ENCODE peak calls at places on chromosomes 13 and 19, in six cellular contexts. M, Y, W, T, U and F are unnamed samples.

GRCh38 chr19:53872762-53873161 is 5.1 kb downstream of the MYADM start:
- DNase-seq in M (no peak), Y (no peak), W (no peak), T (no peak), U (no peak), F (no peak)

GRCh38 chr19:3335431-3336350 is 30.7 kb upstream of the NFIC start:
- DNase-seq in M (peak), Y (peak), W (no peak), T (no peak), U (no peak), F (no peak)

GRCh38 chr13:112187527-112188297 is 120.8 kb downstream of the SOX1 start:
- DNase-seq in M (no peak), Y (no peak), W (no peak), T (no peak), U (no peak), F (no peak)

GRCh38 chr13:89827552-89827951 is 1519.9 kb upstream of the MIR17HG start:
- DNase-seq in M (no peak), Y (no peak), W (no peak), T (no peak), U (no peak), F (peak)

GRCh38 chr19:51018745-51019543 is 565 bp downstream of the KLK10 start:
- DNase-seq in M (peak), Y (no peak), W (no peak), T (no peak), U (no peak), F (no peak)

GRCh38 chr13:31090921-31091624 is 70.6 kb downstream of the HSPH1 start:
- DNase-seq in M (peak), Y (no peak), W (no peak), T (no peak), U (peak), F (peak)

GRCh38 chr13:51154029-51154555 is 43.0 kb upstream of the C13orf42 start:
- DNase-seq in M (peak), Y (no peak), W (no peak), T (no peak), U (peak), F (peak)

GRCh38 chr13:32011971-32012370 is 19.6 kb upstream of the FRY start:
- DNase-seq in M (no peak), Y (no peak), W (no peak), T (no peak), U (no peak), F (no peak)

GRCh38 chr19:54630784-54631183 is 500 bp downstream of the LILRB1 start:
- DNase-seq in M (no peak), Y (no peak), W (no peak), T (no peak), U (no peak), F (no peak)

GRCh38 chr19:54201980-54202379 is 1.3 kb downstream of the RPS9 start:
- DNase-seq in M (peak), Y (no peak), W (no peak), T (no peak), U (no peak), F (peak)

GRCh38 chr13:88656751-88657150 is 985.6 kb downstream of the SLITRK5 start:
- DNase-seq in M (no peak), Y (no peak), W (no peak), T (no peak), U (no peak), F (no peak)

GRCh38 chr13:25468330-25469178 is 96.8 kb downstream of the ATP8A2 start:
- DNase-seq in M (no peak), Y (no peak), W (no peak), T (no peak), U (peak), F (peak)

GRCh38 chr13:29785978-29786377 is 64.4 kb downstream of the UBL3 start:
- DNase-seq in M (no peak), Y (no peak), W (no peak), T (no peak), U (no peak), F (no peak)

GRCh38 chr13:44818428-44818827 is 170.8 kb downstream of the NUFIP1 start:
- DNase-seq in M (peak), Y (no peak), W (no peak), T (no peak), U (peak), F (peak)

GRCh38 chr13:39603424-39603947 is 493 bp upstream of the LHFPL6 start:
- DNase-seq in M (peak), Y (no peak), W (no peak), T (no peak), U (peak), F (peak)

GRCh38 chr13:35979378-35979911 is 151.7 kb downstream of the DCLK1 start:
- DNase-seq in M (peak), Y (peak), W (peak), T (peak), U (peak), F (peak)

GRCh38 chr19:46611791-46612190 is 10.7 kb downstream of the CALM3 start:
- DNase-seq in M (no peak), Y (no peak), W (no peak), T (no peak), U (no peak), F (no peak)

GRCh38 chr19:31262673-31263308 is 86.4 kb downstream of the TSHZ3 start:
- DNase-seq in M (peak), Y (no peak), W (no peak), T (no peak), U (no peak), F (peak)

GRCh38 chr13:25330541-25330940 is 29.1 kb downstream of the NUP58 start:
- DNase-seq in M (peak), Y (no peak), W (no peak), T (no peak), U (no peak), F (peak)

GRCh38 chr13:113653264-113654174 is 4.5 kb downstream of the ATP4B start:
- DNase-seq in M (no peak), Y (no peak), W (no peak), T (no peak), U (peak), F (peak)

GRCh38 chr19:3150739-3151329 is 15.0 kb downstream of the GNA15 start:
- DNase-seq in M (no peak), Y (no peak), W (no peak), T (no peak), U (no peak), F (no peak)

GRCh38 chr13:97423300-97424045 is 10.5 kb upstream of the RAP2A start:
- DNase-seq in M (peak), Y (no peak), W (no peak), T (no peak), U (no peak), F (no peak)

GRCh38 chr13:20991741-20992520 is 69.5 kb downstream of the LATS2 start:
- DNase-seq in M (no peak), Y (no peak), W (no peak), T (no peak), U (no peak), F (no peak)

GRCh38 chr19:38830039-38830733 is 1.4 kb downstream of the ECH1 start:
- DNase-seq in M (no peak), Y (no peak), W (no peak), T (no peak), U (peak), F (peak)
- H3K4me3 ChIP-seq in M (no peak), Y (peak), W (no peak), T (no peak), U (no peak), F (no peak)

GRCh38 chr19:686589-687297 is 8.5 kb downstream of the PRSS57 start:
- DNase-seq in M (no peak), Y (no peak), W (no peak), T (no peak), U (no peak), F (no peak)
- H3K4me3 ChIP-seq in M (no peak), Y (no peak), W (no peak), T (no peak), U (no peak), F (no peak)

GRCh38 chr19:35745328-35746086 is at the start of the genes PSENEN and U2AF1L4:
- DNase-seq in M (peak), Y (peak), W (peak), T (peak), U (peak), F (peak)

GRCh38 chr19:35744335-35744687 is 907 bp downstream of the U2AF1L4 start:
- DNase-seq in M (no peak), Y (no peak), W (no peak), T (no peak), U (no peak), F (no peak)

GRCh38 chr19:35744688-35745327 is 410 bp downstream of the U2AF1L4 start:
- DNase-seq in M (peak), Y (peak), W (peak), T (peak), U (peak), F (peak)

GRCh38 chr19:35742121-35742724 is at the start of gene IGFLR1:
- DNase-seq in M (no peak), Y (no peak), W (no peak), T (no peak), U (no peak), F (no peak)

DNA sequence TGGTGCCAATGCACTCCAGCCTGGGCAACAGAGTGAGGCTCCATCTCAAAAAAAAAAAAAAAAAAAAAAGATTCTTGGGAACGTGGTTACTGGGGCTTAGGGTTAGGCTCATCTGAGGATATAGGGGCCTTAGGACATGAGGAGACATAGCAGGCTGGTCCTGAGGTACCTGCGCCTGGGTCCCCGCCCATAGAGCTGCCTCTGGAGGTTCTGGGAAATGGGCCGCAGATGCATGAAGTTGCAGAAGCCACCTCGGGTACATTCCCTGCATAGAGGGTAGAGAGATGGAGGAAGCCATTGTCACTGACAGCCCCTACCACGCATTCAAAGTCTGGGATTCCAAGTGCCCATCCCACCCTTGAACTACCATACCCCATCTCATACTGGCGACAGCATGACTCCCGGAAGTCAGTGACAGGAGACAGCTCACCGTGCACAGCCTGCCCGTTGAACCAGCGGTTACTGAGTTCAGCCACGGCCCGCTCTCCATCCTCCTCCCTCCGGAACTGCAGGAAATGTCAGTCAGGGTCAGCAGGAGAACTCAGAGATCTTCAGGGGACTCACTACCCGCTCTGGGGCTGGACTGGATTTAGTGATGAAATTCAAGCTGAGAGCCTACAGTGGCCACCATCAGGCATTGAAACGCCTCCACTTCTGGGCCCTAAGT is 1.4 kb downstream of the U2AF1L4 start:
- DNase-seq in M (no peak), Y (no peak), W (no peak), T (no peak), U (no peak), F (no peak)
- H3K4me3 ChIP-seq in M (no peak), Y (peak), W (no peak), T (no peak), U (no peak), F (no peak)

GRCh38 chr19:36330226-36330625 is 48.8 kb downstream of the ZFP14 start:
- DNase-seq in M (no peak), Y (no peak), W (no peak), T (no peak), U (no peak), F (no peak)
- H3K4me3 ChIP-seq in M (no peak), Y (no peak), W (no peak), T (peak), U (no peak), F (no peak)